ENCODE peak calls at places on chromosomes 3 and 15, in nine cellular contexts. One of them, this sample, is unnamed.

GRCh38 chr3:4251412-4251811 is 51.8 kb upstream of the SETMAR start:
- DNase-seq in AG04450: no peak
- DNase-seq in foreskin keratinocyte: no peak
- DNase-seq in HFFc6: no peak
- DNase-seq in stomach: no peak
- DNase-seq in choroid plexus epithelial cell: no peak
- DNase-seq in cardiac muscle cell: no peak
- DNase-seq in astrocyte of the cerebellum: no peak
- DNase-seq in fibroblast of lung: no peak
- DNase-seq in this sample: no peak

GRCh38 chr3:139505829-139506386 is 29.6 kb upstream of the RBP2 start:
- DNase-seq in AG04450: no peak
- DNase-seq in foreskin keratinocyte: no peak
- DNase-seq in HFFc6: no peak
- DNase-seq in stomach: no peak
- DNase-seq in choroid plexus epithelial cell: no peak
- DNase-seq in cardiac muscle cell: no peak
- DNase-seq in astrocyte of the cerebellum: no peak
- DNase-seq in fibroblast of lung: no peak
- DNase-seq in this sample: no peak

GRCh38 chr3:129596194-129597086 is 10.0 kb downstream of the PLXND1 start:
- DNase-seq in AG04450: peak
- DNase-seq in foreskin keratinocyte: no peak
- DNase-seq in HFFc6: peak
- DNase-seq in stomach: no peak
- DNase-seq in choroid plexus epithelial cell: peak
- DNase-seq in cardiac muscle cell: peak
- DNase-seq in astrocyte of the cerebellum: peak
- DNase-seq in fibroblast of lung: peak
- DNase-seq in this sample: no peak

GRCh38 chr3:63908081-63908736 is 4.0 kb downstream of the SCAANT1 start:
- DNase-seq in AG04450: no peak
- DNase-seq in foreskin keratinocyte: no peak
- DNase-seq in HFFc6: peak
- DNase-seq in stomach: no peak
- DNase-seq in choroid plexus epithelial cell: peak
- DNase-seq in cardiac muscle cell: peak
- DNase-seq in astrocyte of the cerebellum: peak
- DNase-seq in fibroblast of lung: peak
- DNase-seq in this sample: no peak

GRCh38 chr15:63492541-63493077 is 11.8 kb upstream of the USP3 start:
- DNase-seq in AG04450: peak
- DNase-seq in foreskin keratinocyte: peak
- DNase-seq in HFFc6: no peak
- DNase-seq in stomach: no peak
- DNase-seq in choroid plexus epithelial cell: peak
- DNase-seq in cardiac muscle cell: peak
- DNase-seq in astrocyte of the cerebellum: no peak
- DNase-seq in fibroblast of lung: peak
- DNase-seq in this sample: no peak

GRCh38 chr15:33311312-33311971 is 675 bp downstream of the RYR3 start:
- DNase-seq in AG04450: no peak
- DNase-seq in foreskin keratinocyte: no peak
- DNase-seq in HFFc6: no peak
- DNase-seq in stomach: no peak
- DNase-seq in choroid plexus epithelial cell: no peak
- DNase-seq in cardiac muscle cell: no peak
- DNase-seq in astrocyte of the cerebellum: no peak
- DNase-seq in fibroblast of lung: no peak
- DNase-seq in this sample: no peak

GRCh38 chr3:172461530-172462138 is 13.4 kb upstream of the GHSR start:
- DNase-seq in AG04450: no peak
- DNase-seq in foreskin keratinocyte: no peak
- DNase-seq in HFFc6: peak
- DNase-seq in stomach: no peak
- DNase-seq in choroid plexus epithelial cell: peak
- DNase-seq in cardiac muscle cell: peak
- DNase-seq in astrocyte of the cerebellum: no peak
- DNase-seq in fibroblast of lung: peak
- DNase-seq in this sample: no peak

GRCh38 chr3:816605-817004 is 276.2 kb upstream of the CNTN6 start:
- DNase-seq in AG04450: no peak
- DNase-seq in foreskin keratinocyte: no peak
- DNase-seq in HFFc6: no peak
- DNase-seq in stomach: no peak
- DNase-seq in choroid plexus epithelial cell: no peak
- DNase-seq in cardiac muscle cell: no peak
- DNase-seq in astrocyte of the cerebellum: no peak
- DNase-seq in fibroblast of lung: no peak
- DNase-seq in this sample: no peak

GRCh38 chr3:35944915-35945710 is 305.8 kb downstream of the ARPP21 start:
- DNase-seq in AG04450: no peak
- DNase-seq in foreskin keratinocyte: peak
- DNase-seq in HFFc6: peak
- DNase-seq in stomach: no peak
- DNase-seq in choroid plexus epithelial cell: peak
- DNase-seq in cardiac muscle cell: no peak
- DNase-seq in astrocyte of the cerebellum: no peak
- DNase-seq in fibroblast of lung: peak
- DNase-seq in this sample: no peak

GRCh38 chr15:67241132-67241855 is 13.2 kb downstream of the AAGAB start:
- DNase-seq in AG04450: no peak
- DNase-seq in foreskin keratinocyte: peak
- DNase-seq in HFFc6: no peak
- DNase-seq in stomach: no peak
- DNase-seq in choroid plexus epithelial cell: no peak
- DNase-seq in cardiac muscle cell: no peak
- DNase-seq in astrocyte of the cerebellum: no peak
- DNase-seq in fibroblast of lung: no peak
- DNase-seq in this sample: no peak

DNA sequence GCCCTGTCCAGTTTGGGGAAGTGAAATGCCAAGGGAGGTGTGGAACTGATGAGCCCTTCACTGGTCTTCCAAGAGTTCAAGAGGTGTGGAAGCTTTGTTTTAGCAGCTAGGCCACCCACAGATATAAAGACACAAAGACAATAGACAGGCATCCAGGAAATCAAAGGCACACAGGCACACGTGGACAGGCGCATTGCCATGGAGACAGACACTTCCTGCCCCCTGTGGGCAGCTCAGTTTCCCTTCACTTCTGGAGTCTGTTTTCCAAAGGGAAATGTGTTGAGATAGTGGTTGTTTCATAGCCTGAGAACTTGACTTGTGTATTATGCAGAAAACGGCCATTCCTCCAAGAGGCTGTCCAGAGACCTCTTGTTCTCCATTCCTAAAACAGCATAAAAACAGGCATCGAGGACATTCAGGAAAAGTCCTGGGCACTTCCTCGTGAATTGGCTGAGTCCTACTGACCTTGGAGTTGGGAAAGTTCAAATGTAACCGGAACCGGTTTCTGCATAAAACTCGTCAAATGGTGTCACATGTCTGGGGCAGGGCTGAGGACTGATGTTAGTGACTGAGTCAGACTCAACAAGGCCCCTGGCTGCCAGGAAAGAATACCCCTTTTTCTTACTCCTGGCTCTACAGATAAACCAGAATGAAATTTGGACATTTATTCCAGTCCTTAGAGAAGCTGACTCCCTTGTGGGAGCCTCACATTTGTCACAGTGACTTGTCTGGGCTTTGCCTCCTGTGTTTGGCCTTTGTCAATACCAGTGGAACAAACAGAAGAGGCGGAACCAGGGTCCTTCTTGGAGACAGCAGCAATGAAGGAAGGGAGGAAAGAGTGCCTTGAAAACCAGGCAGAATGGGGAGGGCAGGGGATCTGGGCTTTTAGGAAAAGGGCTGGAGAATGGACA is 1.3 kb downstream of the ALPK3 start:
- DNase-seq in AG04450: no peak
- DNase-seq in foreskin keratinocyte: no peak
- DNase-seq in HFFc6: no peak
- DNase-seq in stomach: no peak
- DNase-seq in choroid plexus epithelial cell: peak
- DNase-seq in cardiac muscle cell: peak
- DNase-seq in astrocyte of the cerebellum: no peak
- DNase-seq in fibroblast of lung: peak
- DNase-seq in this sample: peak
- TF ChIP-seq CTCF in AG04450: no peak
- TF ChIP-seq CTCF in foreskin keratinocyte: no peak
- TF ChIP-seq CTCF in HFFc6: peak
- TF ChIP-seq CTCF in stomach: no peak
- TF ChIP-seq CTCF in choroid plexus epithelial cell: peak
- TF ChIP-seq CTCF in cardiac muscle cell: no peak
- TF ChIP-seq CTCF in astrocyte of the cerebellum: no peak
- TF ChIP-seq CTCF in fibroblast of lung: peak
- TF ChIP-seq CTCF in this sample: no peak

GRCh38 chr3:99875925-99876781 is 58.5 kb downstream of the CMSS1 start:
- DNase-seq in AG04450: no peak
- DNase-seq in foreskin keratinocyte: peak
- DNase-seq in HFFc6: peak
- DNase-seq in stomach: peak
- DNase-seq in choroid plexus epithelial cell: peak
- DNase-seq in cardiac muscle cell: peak
- DNase-seq in astrocyte of the cerebellum: no peak
- DNase-seq in fibroblast of lung: peak
- DNase-seq in this sample: peak

GRCh38 chr3:99878005-99878404 is 60.3 kb downstream of the CMSS1 start:
- DNase-seq in AG04450: no peak
- DNase-seq in foreskin keratinocyte: peak
- DNase-seq in HFFc6: peak
- DNase-seq in stomach: no peak
- DNase-seq in choroid plexus epithelial cell: peak
- DNase-seq in cardiac muscle cell: peak
- DNase-seq in astrocyte of the cerebellum: no peak
- DNase-seq in fibroblast of lung: peak
- DNase-seq in this sample: peak

GRCh38 chr3:99877180-99877579 is 59.5 kb downstream of the CMSS1 start:
- DNase-seq in AG04450: no peak
- DNase-seq in foreskin keratinocyte: no peak
- DNase-seq in HFFc6: no peak
- DNase-seq in stomach: no peak
- DNase-seq in choroid plexus epithelial cell: no peak
- DNase-seq in cardiac muscle cell: no peak
- DNase-seq in astrocyte of the cerebellum: no peak
- DNase-seq in fibroblast of lung: no peak
- DNase-seq in this sample: no peak

GRCh38 chr3:99872633-99873254 is 55.1 kb downstream of the CMSS1 start:
- DNase-seq in AG04450: no peak
- DNase-seq in foreskin keratinocyte: no peak
- DNase-seq in HFFc6: no peak
- DNase-seq in stomach: no peak
- DNase-seq in choroid plexus epithelial cell: peak
- DNase-seq in cardiac muscle cell: no peak
- DNase-seq in astrocyte of the cerebellum: no peak
- DNase-seq in fibroblast of lung: peak
- DNase-seq in this sample: no peak

GRCh38 chr3:99875573-99875924 is 57.9 kb downstream of the CMSS1 start:
- DNase-seq in AG04450: no peak
- DNase-seq in foreskin keratinocyte: no peak
- DNase-seq in HFFc6: no peak
- DNase-seq in stomach: no peak
- DNase-seq in choroid plexus epithelial cell: peak
- DNase-seq in cardiac muscle cell: peak
- DNase-seq in astrocyte of the cerebellum: no peak
- DNase-seq in fibroblast of lung: peak
- DNase-seq in this sample: no peak
- TF ChIP-seq CTCF in AG04450: no peak
- TF ChIP-seq CTCF in foreskin keratinocyte: no peak
- TF ChIP-seq CTCF in HFFc6: no peak
- TF ChIP-seq CTCF in stomach: no peak
- TF ChIP-seq CTCF in choroid plexus epithelial cell: no peak
- TF ChIP-seq CTCF in cardiac muscle cell: no peak
- TF ChIP-seq CTCF in astrocyte of the cerebellum: no peak
- TF ChIP-seq CTCF in fibroblast of lung: no peak
- TF ChIP-seq CTCF in this sample: no peak

GRCh38 chr3:135012101-135012500 is 217.0 kb downstream of the EPHB1 start:
- DNase-seq in AG04450: no peak
- DNase-seq in foreskin keratinocyte: no peak
- DNase-seq in HFFc6: no peak
- DNase-seq in stomach: no peak
- DNase-seq in choroid plexus epithelial cell: no peak
- DNase-seq in cardiac muscle cell: no peak
- DNase-seq in astrocyte of the cerebellum: no peak
- DNase-seq in fibroblast of lung: no peak
- DNase-seq in this sample: no peak

GRCh38 chr3:135008326-135008725 is 213.3 kb downstream of the EPHB1 start:
- DNase-seq in AG04450: no peak
- DNase-seq in foreskin keratinocyte: no peak
- DNase-seq in HFFc6: no peak
- DNase-seq in stomach: no peak
- DNase-seq in choroid plexus epithelial cell: no peak
- DNase-seq in cardiac muscle cell: no peak
- DNase-seq in astrocyte of the cerebellum: no peak
- DNase-seq in fibroblast of lung: no peak
- DNase-seq in this sample: no peak

GRCh38 chr3:135013206-135013605 is 218.1 kb downstream of the EPHB1 start:
- DNase-seq in AG04450: no peak
- DNase-seq in foreskin keratinocyte: no peak
- DNase-seq in HFFc6: no peak
- DNase-seq in stomach: no peak
- DNase-seq in choroid plexus epithelial cell: no peak
- DNase-seq in cardiac muscle cell: no peak
- DNase-seq in astrocyte of the cerebellum: no peak
- DNase-seq in fibroblast of lung: no peak
- DNase-seq in this sample: no peak

GRCh38 chr3:135009014-135009413 is 214.0 kb downstream of the EPHB1 start:
- DNase-seq in AG04450: no peak
- DNase-seq in foreskin keratinocyte: no peak
- DNase-seq in HFFc6: peak
- DNase-seq in stomach: no peak
- DNase-seq in choroid plexus epithelial cell: no peak
- DNase-seq in cardiac muscle cell: no peak
- DNase-seq in astrocyte of the cerebellum: no peak
- DNase-seq in fibroblast of lung: no peak
- DNase-seq in this sample: no peak

DNA sequence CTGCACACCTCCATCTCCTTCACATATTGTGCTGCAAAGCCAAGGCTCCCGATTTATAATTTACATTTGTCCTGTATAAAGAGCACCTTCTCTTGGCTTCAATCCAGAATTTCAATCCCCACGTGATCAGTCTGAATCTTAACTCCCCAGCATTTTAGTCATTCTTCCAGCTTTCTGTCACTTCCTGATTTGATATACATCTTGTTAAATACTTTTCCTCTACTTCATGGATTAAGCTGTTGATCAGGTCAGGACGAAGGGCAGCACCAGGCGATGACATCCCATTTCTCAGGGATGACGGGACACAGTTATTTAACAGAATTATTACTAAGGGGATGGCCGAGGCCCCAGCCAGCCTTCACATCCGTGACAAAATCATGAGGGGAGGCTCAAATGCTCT is 212.6 kb downstream of the EPHB1 start:
- DNase-seq in AG04450: no peak
- DNase-seq in foreskin keratinocyte: peak
- DNase-seq in HFFc6: peak
- DNase-seq in stomach: no peak
- DNase-seq in choroid plexus epithelial cell: peak
- DNase-seq in cardiac muscle cell: no peak
- DNase-seq in astrocyte of the cerebellum: no peak
- DNase-seq in fibroblast of lung: peak
- DNase-seq in this sample: no peak
- TF ChIP-seq CTCF in AG04450: no peak
- TF ChIP-seq CTCF in foreskin keratinocyte: no peak
- TF ChIP-seq CTCF in HFFc6: no peak
- TF ChIP-seq CTCF in stomach: no peak
- TF ChIP-seq CTCF in choroid plexus epithelial cell: no peak
- TF ChIP-seq CTCF in cardiac muscle cell: no peak
- TF ChIP-seq CTCF in astrocyte of the cerebellum: no peak
- TF ChIP-seq CTCF in fibroblast of lung: no peak
- TF ChIP-seq CTCF in this sample: no peak

GRCh38 chr15:48962662-48963523 is 826 bp downstream of the SHC4 start:
- DNase-seq in AG04450: no peak
- DNase-seq in foreskin keratinocyte: peak
- DNase-seq in HFFc6: peak
- DNase-seq in stomach: no peak
- DNase-seq in choroid plexus epithelial cell: peak
- DNase-seq in cardiac muscle cell: peak
- DNase-seq in astrocyte of the cerebellum: no peak
- DNase-seq in fibroblast of lung: peak
- DNase-seq in this sample: peak
- TF ChIP-seq CTCF in AG04450: no peak
- TF ChIP-seq CTCF in foreskin keratinocyte: no peak
- TF ChIP-seq CTCF in HFFc6: no peak
- TF ChIP-seq CTCF in stomach: no peak
- TF ChIP-seq CTCF in choroid plexus epithelial cell: no peak
- TF ChIP-seq CTCF in cardiac muscle cell: no peak
- TF ChIP-seq CTCF in astrocyte of the cerebellum: no peak
- TF ChIP-seq CTCF in fibroblast of lung: no peak
- TF ChIP-seq CTCF in this sample: no peak